ENCODE peak calls at places on chromosomes 2 and 18, in seven cellular contexts. L is T-helper 17 cell; J is stimulated activated CD4-positive, alpha-beta T cell treated with anti-CD3 and anti-CD28 coated beads, Interleukin-1b, Interleukin-23, amount 100 ng/mL, for 1 hour; Q is Panc1; G is substantia nigra; R is mesendoderm; M is stimulated activated CD8-positive, alpha-beta memory T cell treated with anti-CD3 and anti-CD28 coated beads, Interleukin-4, amount 100 ng/mL, for 48 hours. Z is an unnamed sample.

GRCh38 chr18:49563701-49564100 is 1.8 kb downstream of the LIPG start:
- DNase-seq in Q (no peak), M (no peak), G (no peak), J (no peak), L (no peak), R (no peak), Z (no peak)

GRCh38 chr2:64836566-64836965 is 152.6 kb upstream of the SLC1A4 start:
- DNase-seq in M (no peak), G (no peak), J (no peak), Q (no peak), L (no peak), R (no peak), Z (no peak)

GRCh38 chr18:69759046-69759445 is 188.6 kb downstream of the CD226 start:
- DNase-seq in L (no peak), J (no peak), M (no peak), G (no peak), R (no peak), Q (no peak), Z (no peak)

GRCh38 chr18:63348508-63349136 is 18.4 kb downstream of the KDSR start:
- DNase-seq in G (no peak), M (no peak), J (no peak), R (no peak), L (no peak), Q (no peak), Z (no peak)

GRCh38 chr18:34342960-34343359 is 118.2 kb upstream of the NOL4 start:
- DNase-seq in G (no peak), L (no peak), J (no peak), Q (no peak), M (no peak), R (peak), Z (no peak)

GRCh38 chr2:96540136-96540535 is 3.6 kb downstream of the ARID5A start:
- DNase-seq in J (no peak), Q (no peak), R (peak), M (no peak), L (no peak), G (no peak), Z (no peak)

GRCh38 chr2:120180066-120180465 is 43.1 kb downstream of the TMEM185B start:
- DNase-seq in J (no peak), R (peak), M (no peak), L (no peak), G (no peak), Q (no peak), Z (no peak)

GRCh38 chr2:9307505-9307904 is 100.9 kb downstream of the ASAP2 start:
- DNase-seq in G (no peak), J (no peak), M (no peak), L (no peak), R (no peak), Q (no peak), Z (peak)

GRCh38 chr18:499351-500229 is 911 bp downstream of the COLEC12 start:
- DNase-seq in Q (no peak), R (peak), J (no peak), M (no peak), L (no peak), G (no peak), Z (no peak)

GRCh38 chr18:51107082-51107481 is 77.1 kb downstream of the SMAD4 start:
- DNase-seq in M (no peak), G (no peak), J (no peak), L (no peak), Q (no peak), R (no peak), Z (no peak)

GRCh38 chr18:51398104-51398503 is 200.6 kb upstream of the MEX3C start:
- DNase-seq in R (no peak), J (no peak), L (no peak), Q (no peak), G (no peak), M (no peak), Z (no peak)

GRCh38 chr2:38174646-38175096 is 98.7 kb upstream of the CYP1B1 start:
- DNase-seq in G (no peak), M (no peak), R (peak), Q (no peak), J (no peak), L (no peak), Z (no peak)

GRCh38 chr2:67378555-67378954 is 18.6 kb upstream of the ETAA1 start:
- DNase-seq in R (no peak), M (no peak), Q (no peak), G (no peak), L (no peak), J (no peak), Z (no peak)

GRCh38 chr2:137467246-137467862 is 496.9 kb upstream of the HNMT start:
- DNase-seq in L (no peak), Q (peak), J (no peak), R (peak), G (no peak), M (peak), Z (no peak)

Z was measured in caudate nucleus.